ENCODE peak calls at places on chromosomes 1 and 21, in nine cellular contexts. One of them, this sample, is unnamed.

GRCh38 chr1:91092503-91092902 is 70.7 kb upstream of the ZNF644 start:
- DNase-seq in stomach: no peak
- DNase-seq in spleen: no peak
- DNase-seq in SK-N-SH: no peak
- DNase-seq in breast epithelium: no peak
- DNase-seq in HCT116: no peak
- DNase-seq in GM12878: no peak
- DNase-seq in transverse colon: no peak
- DNase-seq in suprapubic skin: no peak
- DNase-seq in this sample: no peak

GRCh38 chr1:143698016-143698415 is 273.8 kb downstream of the FAM72C start:
- DNase-seq in stomach: peak; percentile 36
- DNase-seq in spleen: peak; percentile 76
- DNase-seq in SK-N-SH: peak; percentile 71
- DNase-seq in breast epithelium: no peak
- DNase-seq in HCT116: peak; percentile 56
- DNase-seq in GM12878: no peak
- DNase-seq in transverse colon: peak; percentile 74
- DNase-seq in suprapubic skin: no peak
- DNase-seq in this sample: no peak

GRCh38 chr1:81703352-81703735 is 97.4 kb upstream of the ADGRL2 start:
- DNase-seq in stomach: no peak
- DNase-seq in spleen: no peak
- DNase-seq in SK-N-SH: no peak
- DNase-seq in breast epithelium: no peak
- DNase-seq in HCT116: no peak
- DNase-seq in GM12878: no peak
- DNase-seq in transverse colon: no peak
- DNase-seq in suprapubic skin: no peak
- DNase-seq in this sample: no peak

GRCh38 chr1:186763107-186763506 is 65.6 kb upstream of the PLA2G4A start:
- DNase-seq in stomach: no peak
- DNase-seq in spleen: no peak
- DNase-seq in SK-N-SH: no peak
- DNase-seq in breast epithelium: no peak
- DNase-seq in HCT116: no peak
- DNase-seq in GM12878: no peak
- DNase-seq in transverse colon: no peak
- DNase-seq in suprapubic skin: no peak
- DNase-seq in this sample: no peak

GRCh38 chr1:230752407-230752806 is 5.2 kb downstream of the CAPN9 start:
- DNase-seq in stomach: peak; percentile 88
- DNase-seq in spleen: peak; percentile 67
- DNase-seq in SK-N-SH: peak; percentile 66
- DNase-seq in breast epithelium: peak; percentile 39
- DNase-seq in HCT116: no peak
- DNase-seq in GM12878: no peak
- DNase-seq in transverse colon: peak; percentile 88
- DNase-seq in suprapubic skin: peak; percentile 74
- DNase-seq in this sample: no peak

GRCh38 chr1:234989479-234990327 is 138.9 kb downstream of the TOMM20 start:
- DNase-seq in stomach: no peak
- DNase-seq in spleen: no peak
- DNase-seq in SK-N-SH: no peak
- DNase-seq in breast epithelium: no peak
- DNase-seq in HCT116: no peak
- DNase-seq in GM12878: no peak
- DNase-seq in transverse colon: no peak
- DNase-seq in suprapubic skin: no peak
- DNase-seq in this sample: no peak

GRCh38 chr1:15866696-15867687 is 19.5 kb downstream of the SPEN start:
- DNase-seq in stomach: no peak
- DNase-seq in spleen: no peak
- DNase-seq in SK-N-SH: no peak
- DNase-seq in breast epithelium: no peak
- DNase-seq in HCT116: no peak
- DNase-seq in GM12878: no peak
- DNase-seq in transverse colon: no peak
- DNase-seq in suprapubic skin: no peak
- DNase-seq in this sample: no peak

GRCh38 chr1:113390871-113391642 is 742 bp downstream of the MAGI3 start:
- DNase-seq in stomach: peak; percentile 67
- DNase-seq in spleen: peak; percentile 88
- DNase-seq in SK-N-SH: peak; percentile 40
- DNase-seq in breast epithelium: peak; percentile 36
- DNase-seq in HCT116: no peak
- DNase-seq in GM12878: no peak
- DNase-seq in transverse colon: peak; percentile 62
- DNase-seq in suprapubic skin: peak; percentile 85
- DNase-seq in this sample: no peak

GRCh38 chr1:226325178-226325577 is 16.2 kb upstream of the LIN9 start:
- DNase-seq in stomach: no peak
- DNase-seq in spleen: no peak
- DNase-seq in SK-N-SH: no peak
- DNase-seq in breast epithelium: no peak
- DNase-seq in HCT116: no peak
- DNase-seq in GM12878: no peak
- DNase-seq in transverse colon: no peak
- DNase-seq in suprapubic skin: no peak
- DNase-seq in this sample: no peak

GRCh38 chr1:168135116-168135981 is 1.4 kb downstream of the GPR161 start:
- DNase-seq in stomach: no peak
- DNase-seq in spleen: no peak
- DNase-seq in SK-N-SH: peak; percentile 50
- DNase-seq in breast epithelium: no peak
- DNase-seq in HCT116: no peak
- DNase-seq in GM12878: no peak
- DNase-seq in transverse colon: no peak
- DNase-seq in suprapubic skin: no peak
- DNase-seq in this sample: no peak

GRCh38 chr1:25804244-25804963 is 4.4 kb downstream of the SELENON start:
- DNase-seq in stomach: no peak
- DNase-seq in spleen: no peak
- DNase-seq in SK-N-SH: no peak
- DNase-seq in breast epithelium: no peak
- DNase-seq in HCT116: no peak
- DNase-seq in GM12878: no peak
- DNase-seq in transverse colon: no peak
- DNase-seq in suprapubic skin: no peak
- DNase-seq in this sample: no peak

GRCh38 chr1:22287273-22287672 is 144.4 kb upstream of the WNT4 start:
- DNase-seq in stomach: peak; percentile 4
- DNase-seq in spleen: no peak
- DNase-seq in SK-N-SH: no peak
- DNase-seq in breast epithelium: no peak
- DNase-seq in HCT116: no peak
- DNase-seq in GM12878: no peak
- DNase-seq in transverse colon: no peak
- DNase-seq in suprapubic skin: peak; percentile 3
- DNase-seq in this sample: no peak

GRCh38 chr1:16122916-16123315 is 33.0 kb downstream of the EPHA2 start:
- DNase-seq in stomach: no peak
- DNase-seq in spleen: peak; percentile 76
- DNase-seq in SK-N-SH: no peak
- DNase-seq in breast epithelium: peak; percentile 69
- DNase-seq in HCT116: no peak
- DNase-seq in GM12878: peak; percentile 20
- DNase-seq in transverse colon: no peak
- DNase-seq in suprapubic skin: no peak
- DNase-seq in this sample: no peak

GRCh38 chr1:94143173-94143808 is 22.3 kb upstream of the ABCA4 start:
- DNase-seq in stomach: no peak
- DNase-seq in spleen: no peak
- DNase-seq in SK-N-SH: no peak
- DNase-seq in breast epithelium: no peak
- DNase-seq in HCT116: no peak
- DNase-seq in GM12878: no peak
- DNase-seq in transverse colon: no peak
- DNase-seq in suprapubic skin: no peak
- DNase-seq in this sample: no peak

GRCh38 chr1:83583351-83584014 is 415.4 kb downstream of the TTLL7 start:
- DNase-seq in stomach: no peak
- DNase-seq in spleen: no peak
- DNase-seq in SK-N-SH: no peak
- DNase-seq in breast epithelium: no peak
- DNase-seq in HCT116: no peak
- DNase-seq in GM12878: no peak
- DNase-seq in transverse colon: peak; percentile 20
- DNase-seq in suprapubic skin: no peak
- DNase-seq in this sample: no peak

GRCh38 chr21:35046223-35046690 is 2.8 kb downstream of the RUNX1 start:
- DNase-seq in stomach: no peak
- DNase-seq in spleen: no peak
- DNase-seq in SK-N-SH: no peak
- DNase-seq in breast epithelium: no peak
- DNase-seq in HCT116: no peak
- DNase-seq in GM12878: no peak
- DNase-seq in transverse colon: no peak
- DNase-seq in suprapubic skin: no peak
- DNase-seq in this sample: no peak

GRCh38 chr1:201511925-201512539 is 5.1 kb upstream of the CSRP1 start:
- DNase-seq in stomach: peak; percentile 72
- DNase-seq in spleen: peak; percentile 84
- DNase-seq in SK-N-SH: peak; percentile 44
- DNase-seq in breast epithelium: peak; percentile 62
- DNase-seq in HCT116: no peak
- DNase-seq in GM12878: peak; percentile 35
- DNase-seq in transverse colon: peak; percentile 31
- DNase-seq in suprapubic skin: no peak
- DNase-seq in this sample: no peak

GRCh38 chr1:43783671-43784205 is 76.4 kb downstream of the ST3GAL3 start:
- DNase-seq in stomach: no peak
- DNase-seq in spleen: no peak
- DNase-seq in SK-N-SH: no peak
- DNase-seq in breast epithelium: peak; percentile 73
- DNase-seq in HCT116: peak; percentile 71
- DNase-seq in GM12878: peak; percentile 84
- DNase-seq in transverse colon: no peak
- DNase-seq in suprapubic skin: no peak
- DNase-seq in this sample: peak; percentile 17

GRCh38 chr21:40054403-40054802 is 187.2 kb downstream of the PCP4 start:
- DNase-seq in stomach: peak; percentile 87
- DNase-seq in spleen: no peak
- DNase-seq in SK-N-SH: no peak
- DNase-seq in breast epithelium: peak; percentile 95
- DNase-seq in HCT116: no peak
- DNase-seq in GM12878: no peak
- DNase-seq in transverse colon: peak; percentile 68
- DNase-seq in suprapubic skin: no peak
- DNase-seq in this sample: no peak

DNA sequence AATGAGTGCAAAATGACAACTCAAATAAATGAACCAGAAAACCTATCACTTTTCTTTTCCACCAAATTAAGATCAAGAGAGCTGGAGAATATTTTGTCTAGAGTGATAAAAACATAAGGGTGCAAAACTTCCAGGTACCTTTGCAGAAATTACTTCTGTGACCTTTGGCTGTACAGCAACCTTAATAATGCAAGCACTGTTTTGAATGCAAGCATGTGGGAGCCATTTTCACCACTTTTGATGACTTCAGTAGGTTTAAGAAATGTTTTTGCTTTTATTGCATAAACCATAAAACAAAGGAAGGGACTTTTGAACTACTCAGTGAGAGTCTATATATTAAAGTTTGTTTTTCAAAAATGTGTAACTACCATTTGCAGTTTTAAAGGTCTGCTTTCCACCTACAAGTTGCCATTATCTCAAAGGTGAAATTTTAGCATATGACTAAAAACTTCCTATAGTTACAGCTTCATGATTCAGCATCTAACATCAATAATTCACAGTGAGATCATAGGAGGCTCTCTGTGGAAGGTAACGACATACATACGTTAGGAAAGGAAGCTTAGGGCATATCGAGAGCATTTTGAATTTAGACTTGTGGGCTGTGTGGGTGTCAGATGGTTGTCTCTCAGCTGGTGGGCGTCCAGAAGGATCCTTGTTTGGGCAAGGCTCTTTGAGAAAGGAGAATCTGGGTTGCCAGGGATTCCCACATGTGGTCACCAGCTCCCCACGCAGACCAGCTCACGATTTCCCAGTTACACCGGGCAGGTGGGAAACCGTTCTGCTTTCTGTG is 1.1 kb upstream of the GADD45A start:
- DNase-seq in stomach: no peak
- DNase-seq in spleen: no peak
- DNase-seq in SK-N-SH: no peak
- DNase-seq in breast epithelium: no peak
- DNase-seq in HCT116: no peak
- DNase-seq in GM12878: no peak
- DNase-seq in transverse colon: peak; percentile 18
- DNase-seq in suprapubic skin: no peak
- DNase-seq in this sample: no peak
- TF ChIP-seq POLR2AphosphoS5 in stomach: no peak
- TF ChIP-seq POLR2AphosphoS5 in spleen: no peak
- TF ChIP-seq POLR2AphosphoS5 in SK-N-SH: no peak
- TF ChIP-seq POLR2AphosphoS5 in breast epithelium: no peak
- TF ChIP-seq POLR2AphosphoS5 in HCT116: no peak
- TF ChIP-seq POLR2AphosphoS5 in GM12878: no peak
- TF ChIP-seq POLR2AphosphoS5 in transverse colon: no peak
- TF ChIP-seq POLR2AphosphoS5 in suprapubic skin: no peak
- TF ChIP-seq POLR2AphosphoS5 in this sample: no peak

GRCh38 chr1:232414100-232414499 is 215.8 kb downstream of the SIPA1L2 start:
- DNase-seq in stomach: no peak
- DNase-seq in spleen: no peak
- DNase-seq in SK-N-SH: no peak
- DNase-seq in breast epithelium: no peak
- DNase-seq in HCT116: no peak
- DNase-seq in GM12878: no peak
- DNase-seq in transverse colon: no peak
- DNase-seq in suprapubic skin: no peak
- DNase-seq in this sample: no peak
- H3K4me1 ChIP-seq in stomach: no peaks in the 10 kb centered on the region
- H3K4me1 ChIP-seq in spleen: no peaks in the 10 kb centered on the region
- H3K4me1 ChIP-seq in SK-N-SH: no peaks in the 10 kb centered on the region
- H3K4me1 ChIP-seq in breast epithelium: no peaks in the 10 kb centered on the region
- H3K4me1 ChIP-seq in HCT116: no peaks in the 10 kb centered on the region
- H3K4me1 ChIP-seq in GM12878: no peaks in the 10 kb centered on the region
- H3K4me1 ChIP-seq in transverse colon: no peaks in the 10 kb centered on the region
- H3K4me1 ChIP-seq in suprapubic skin: peaks cover 3% of the 10 kb centered on the region
- H3K4me1 ChIP-seq in this sample: no peaks in the 10 kb centered on the region

DNA sequence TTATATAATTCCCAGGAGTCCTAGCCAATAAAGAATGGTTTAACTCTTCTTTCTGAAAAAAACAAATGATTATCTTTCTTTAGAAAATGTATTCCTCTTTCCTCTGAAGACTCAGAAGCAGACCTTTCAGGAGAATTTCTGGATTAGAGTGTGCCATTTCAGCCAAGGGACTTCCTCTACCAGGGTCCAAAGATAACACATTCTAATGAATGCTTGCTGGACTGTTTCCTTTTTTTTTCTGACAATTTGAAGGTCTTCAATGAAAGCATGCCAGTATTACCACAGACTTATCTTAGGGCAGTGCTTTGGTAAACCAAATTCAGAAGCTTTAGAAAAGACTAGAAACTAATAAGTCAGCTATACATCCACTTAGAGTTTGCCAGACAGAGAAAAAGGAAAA is 80.5 kb downstream of the RERE start:
- DNase-seq in stomach: no peak
- DNase-seq in spleen: no peak
- DNase-seq in SK-N-SH: no peak
- DNase-seq in breast epithelium: no peak
- DNase-seq in HCT116: no peak
- DNase-seq in GM12878: no peak
- DNase-seq in transverse colon: no peak
- DNase-seq in suprapubic skin: no peak
- DNase-seq in this sample: no peak
- H3K36me3 ChIP-seq in stomach: no peaks in the 10 kb centered on the region
- H3K36me3 ChIP-seq in spleen: no peaks in the 10 kb centered on the region
- H3K36me3 ChIP-seq in SK-N-SH: peaks cover 5% of the 10 kb centered on the region
- H3K36me3 ChIP-seq in breast epithelium: no peaks in the 10 kb centered on the region
- H3K36me3 ChIP-seq in HCT116: peaks cover 3% of the 10 kb centered on the region
- H3K36me3 ChIP-seq in GM12878: no peaks in the 10 kb centered on the region
- H3K36me3 ChIP-seq in transverse colon: no peaks in the 10 kb centered on the region
- H3K36me3 ChIP-seq in suprapubic skin: no peaks in the 10 kb centered on the region
- H3K36me3 ChIP-seq in this sample: no peaks in the 10 kb centered on the region

GRCh38 chr21:41957991-41958766 is 4.4 kb upstream of the C2CD2 start:
- DNase-seq in stomach: peak; percentile 61
- DNase-seq in spleen: no peak
- DNase-seq in SK-N-SH: no peak
- DNase-seq in breast epithelium: peak; percentile 44
- DNase-seq in HCT116: peak; percentile 61
- DNase-seq in GM12878: no peak
- DNase-seq in transverse colon: peak; percentile 61
- DNase-seq in suprapubic skin: no peak
- DNase-seq in this sample: no peak
- TF ChIP-seq POLR2AphosphoS5 in stomach: peak; percentile 82
- TF ChIP-seq POLR2AphosphoS5 in spleen: peak; percentile 77
- TF ChIP-seq POLR2AphosphoS5 in SK-N-SH: peak; percentile 66
- TF ChIP-seq POLR2AphosphoS5 in breast epithelium: peak; percentile 17
- TF ChIP-seq POLR2AphosphoS5 in HCT116: peak; percentile 52
- TF ChIP-seq POLR2AphosphoS5 in GM12878: no peak
- TF ChIP-seq POLR2AphosphoS5 in transverse colon: peak; percentile 25
- TF ChIP-seq POLR2AphosphoS5 in suprapubic skin: no peak
- TF ChIP-seq POLR2AphosphoS5 in this sample: no peak